ENCODE peak calls at places on chromosome 1, in eight cellular contexts. One of them, this sample, is unnamed.

GRCh38 chr1:59543211-59543668 is 246.3 kb downstream of the FGGY start:
- DNase-seq in HAP-1: no peak
- DNase-seq in NCI-H460: no peak
- DNase-seq in fibroblast of lung: no peak
- DNase-seq in COLO829: no peak
- DNase-seq in ovary: no peak
- DNase-seq in aorta: no peak
- DNase-seq in ACHN: peak
- DNase-seq in this sample: no peak

GRCh38 chr1:77940921-77941570 is 37.8 kb downstream of the FUBP1 start:
- DNase-seq in HAP-1: no peak
- DNase-seq in NCI-H460: no peak
- DNase-seq in fibroblast of lung: peak
- DNase-seq in COLO829: no peak
- DNase-seq in ovary: no peak
- DNase-seq in aorta: no peak
- DNase-seq in ACHN: no peak
- DNase-seq in this sample: no peak

GRCh38 chr1:231420299-231420958 is 1.7 kb downstream of the EGLN1 start:
- DNase-seq in HAP-1: peak
- DNase-seq in NCI-H460: no peak
- DNase-seq in fibroblast of lung: peak
- DNase-seq in COLO829: no peak
- DNase-seq in ovary: no peak
- DNase-seq in aorta: no peak
- DNase-seq in ACHN: no peak
- DNase-seq in this sample: peak

GRCh38 chr1:180967558-180967957 is 54.9 kb downstream of the KIAA1614 start:
- DNase-seq in HAP-1: no peak
- DNase-seq in NCI-H460: no peak
- DNase-seq in fibroblast of lung: no peak
- DNase-seq in COLO829: no peak
- DNase-seq in ovary: no peak
- DNase-seq in aorta: no peak
- DNase-seq in ACHN: no peak
- DNase-seq in this sample: no peak

GRCh38 chr1:111202366-111202706 is 1.9 kb upstream of the DENND2D start:
- DNase-seq in HAP-1: no peak
- DNase-seq in NCI-H460: no peak
- DNase-seq in fibroblast of lung: no peak
- DNase-seq in COLO829: no peak
- DNase-seq in ovary: no peak
- DNase-seq in aorta: no peak
- DNase-seq in ACHN: no peak
- DNase-seq in this sample: peak

GRCh38 chr1:114554577-114554976 is 26.8 kb downstream of the BCAS2 start:
- DNase-seq in HAP-1: no peak
- DNase-seq in NCI-H460: no peak
- DNase-seq in fibroblast of lung: no peak
- DNase-seq in COLO829: no peak
- DNase-seq in ovary: no peak
- DNase-seq in aorta: no peak
- DNase-seq in ACHN: no peak
- DNase-seq in this sample: no peak

GRCh38 chr1:218348628-218349185 is 3.6 kb downstream of the TGFB2 start:
- DNase-seq in HAP-1: no peak
- DNase-seq in NCI-H460: peak
- DNase-seq in fibroblast of lung: no peak
- DNase-seq in COLO829: no peak
- DNase-seq in ovary: no peak
- DNase-seq in aorta: no peak
- DNase-seq in ACHN: no peak
- DNase-seq in this sample: no peak

GRCh38 chr1:42934541-42935312 is 23.9 kb downstream of the SLC2A1 start:
- DNase-seq in HAP-1: no peak
- DNase-seq in NCI-H460: no peak
- DNase-seq in fibroblast of lung: no peak
- DNase-seq in COLO829: no peak
- DNase-seq in ovary: no peak
- DNase-seq in aorta: peak
- DNase-seq in ACHN: no peak
- DNase-seq in this sample: peak

GRCh38 chr1:87084247-87084836 is 169.9 kb downstream of the HS2ST1 start:
- DNase-seq in HAP-1: no peak
- DNase-seq in NCI-H460: peak
- DNase-seq in fibroblast of lung: peak
- DNase-seq in COLO829: peak
- DNase-seq in ovary: no peak
- DNase-seq in aorta: no peak
- DNase-seq in ACHN: peak
- DNase-seq in this sample: no peak

GRCh38 chr1:14647777-14648176 is 49.3 kb downstream of the KAZN start:
- DNase-seq in HAP-1: no peak
- DNase-seq in NCI-H460: no peak
- DNase-seq in fibroblast of lung: no peak
- DNase-seq in COLO829: no peak
- DNase-seq in ovary: peak
- DNase-seq in aorta: no peak
- DNase-seq in ACHN: no peak
- DNase-seq in this sample: no peak

GRCh38 chr1:26471201-26471497 is 1.1 kb upstream of the HMGN2 start:
- DNase-seq in HAP-1: no peak
- DNase-seq in NCI-H460: no peak
- DNase-seq in fibroblast of lung: no peak
- DNase-seq in COLO829: no peak
- DNase-seq in ovary: no peak
- DNase-seq in aorta: no peak
- DNase-seq in ACHN: no peak
- DNase-seq in this sample: no peak

GRCh38 chr1:113858418-113858817 is 13.1 kb downstream of the PTPN22 start:
- DNase-seq in HAP-1: no peak
- DNase-seq in NCI-H460: no peak
- DNase-seq in fibroblast of lung: no peak
- DNase-seq in COLO829: no peak
- DNase-seq in ovary: no peak
- DNase-seq in aorta: no peak
- DNase-seq in ACHN: no peak
- DNase-seq in this sample: no peak

GRCh38 chr1:29453502-29454240 is 217.3 kb downstream of the PTPRU start:
- DNase-seq in HAP-1: peak
- DNase-seq in NCI-H460: peak
- DNase-seq in fibroblast of lung: peak
- DNase-seq in COLO829: peak
- DNase-seq in ovary: peak
- DNase-seq in aorta: peak
- DNase-seq in ACHN: peak
- DNase-seq in this sample: peak

This sample was measured in colonic mucosa.